ENCODE peak calls at places on chromosomes 6 and 20, in five cellular contexts. One of them, this sample, is unnamed.

GRCh38 chr20:36154696-36155628 is at the start of gene EPB41L1:
- DNase-seq in gastrocnemius medialis: no peak
- DNase-seq in brain microvascular endothelial cell: no peak
- DNase-seq in astrocyte of the spinal cord: peak; percentile 5
- DNase-seq in right lobe of liver: no peak
- DNase-seq in this sample: no peak

GRCh38 chr20:13221673-13222318 is 722 bp downstream of the ISM1 start:
- DNase-seq in gastrocnemius medialis: no peak
- DNase-seq in brain microvascular endothelial cell: peak; percentile 37
- DNase-seq in astrocyte of the spinal cord: peak; percentile 63
- DNase-seq in right lobe of liver: peak; percentile 71
- DNase-seq in this sample: peak; percentile 50

GRCh38 chr6:43927525-43928210 is 157.7 kb downstream of the VEGFA start:
- DNase-seq in brain microvascular endothelial cell: no peak
- DNase-seq in right lobe of liver: no peak
- DNase-seq in gastrocnemius medialis: no peak
- DNase-seq in astrocyte of the spinal cord: no peak
- DNase-seq in this sample: no peak

GRCh38 chr20:62875419-62876355 is 14.1 kb upstream of the TCFL5 start:
- DNase-seq in brain microvascular endothelial cell: peak; percentile 81
- DNase-seq in gastrocnemius medialis: peak; percentile 47
- DNase-seq in right lobe of liver: peak; percentile 80
- DNase-seq in astrocyte of the spinal cord: peak; percentile 56
- DNase-seq in this sample: peak; percentile 86

GRCh38 chr6:148760143-148760505 is 13.3 kb downstream of the UST start:
- DNase-seq in gastrocnemius medialis: no peak
- DNase-seq in right lobe of liver: no peak
- DNase-seq in brain microvascular endothelial cell: no peak
- DNase-seq in astrocyte of the spinal cord: no peak
- DNase-seq in this sample: no peak

GRCh38 chr6:130560231-130560630 is 194.4 kb downstream of the TMEM200A start:
- DNase-seq in brain microvascular endothelial cell: peak; percentile 43
- DNase-seq in astrocyte of the spinal cord: peak; percentile 54
- DNase-seq in gastrocnemius medialis: no peak
- DNase-seq in right lobe of liver: no peak
- DNase-seq in this sample: peak; percentile 27

GRCh38 chr6:16731503-16732018 is 29.7 kb downstream of the ATXN1 start:
- DNase-seq in gastrocnemius medialis: no peak
- DNase-seq in astrocyte of the spinal cord: no peak
- DNase-seq in right lobe of liver: no peak
- DNase-seq in brain microvascular endothelial cell: no peak
- DNase-seq in this sample: no peak

GRCh38 chr6:33993091-33993490 is 152.8 kb downstream of the GRM4 start:
- DNase-seq in astrocyte of the spinal cord: no peak
- DNase-seq in right lobe of liver: no peak
- DNase-seq in brain microvascular endothelial cell: no peak
- DNase-seq in gastrocnemius medialis: no peak
- DNase-seq in this sample: no peak

GRCh38 chr6:106098383-106099234 is 12.5 kb downstream of the PRDM1 start:
- DNase-seq in brain microvascular endothelial cell: peak; percentile 68
- DNase-seq in astrocyte of the spinal cord: peak; percentile 73
- DNase-seq in gastrocnemius medialis: no peak
- DNase-seq in right lobe of liver: no peak
- DNase-seq in this sample: peak; percentile 86

GRCh38 chr20:31972481-31973386 is 4.8 kb downstream of the XKR7 start:
- DNase-seq in brain microvascular endothelial cell: peak; percentile 11
- DNase-seq in astrocyte of the spinal cord: no peak
- DNase-seq in right lobe of liver: no peak
- DNase-seq in gastrocnemius medialis: no peak
- DNase-seq in this sample: no peak

GRCh38 chr20:37231970-37232620 is 29.5 kb downstream of the GHRH start:
- DNase-seq in astrocyte of the spinal cord: no peak
- DNase-seq in gastrocnemius medialis: no peak
- DNase-seq in brain microvascular endothelial cell: no peak
- DNase-seq in right lobe of liver: no peak
- DNase-seq in this sample: no peak

GRCh38 chr20:1528811-1529210 is 28.7 kb downstream of the SIRPD start:
- DNase-seq in brain microvascular endothelial cell: no peak
- DNase-seq in gastrocnemius medialis: no peak
- DNase-seq in astrocyte of the spinal cord: no peak
- DNase-seq in right lobe of liver: no peak
- DNase-seq in this sample: peak; percentile 36

GRCh38 chr6:90230547-90231240 is 65.9 kb downstream of the BACH2 start:
- DNase-seq in gastrocnemius medialis: no peak
- DNase-seq in right lobe of liver: no peak
- DNase-seq in brain microvascular endothelial cell: no peak
- DNase-seq in astrocyte of the spinal cord: no peak
- DNase-seq in this sample: peak; percentile 7

GRCh38 chr20:19407731-19408130 is 195.3 kb downstream of the SLC24A3 start:
- DNase-seq in gastrocnemius medialis: no peak
- DNase-seq in brain microvascular endothelial cell: no peak
- DNase-seq in astrocyte of the spinal cord: no peak
- DNase-seq in right lobe of liver: no peak
- DNase-seq in this sample: no peak

GRCh38 chr6:28673800-28674671 is 148.4 kb downstream of the GPX5 start:
- DNase-seq in right lobe of liver: no peak
- DNase-seq in gastrocnemius medialis: no peak
- DNase-seq in brain microvascular endothelial cell: peak; percentile 78
- DNase-seq in astrocyte of the spinal cord: peak; percentile 71
- DNase-seq in this sample: peak; percentile 78

GRCh38 chr6:37253608-37254007 is 4.0 kb upstream of the TBC1D22B start:
- DNase-seq in brain microvascular endothelial cell: no peak
- DNase-seq in gastrocnemius medialis: no peak
- DNase-seq in astrocyte of the spinal cord: no peak
- DNase-seq in right lobe of liver: no peak
- DNase-seq in this sample: no peak

GRCh38 chr6:93644611-93645010 is 225.3 kb upstream of the EPHA7 start:
- DNase-seq in gastrocnemius medialis: no peak
- DNase-seq in astrocyte of the spinal cord: peak; percentile 3
- DNase-seq in brain microvascular endothelial cell: no peak
- DNase-seq in right lobe of liver: no peak
- DNase-seq in this sample: no peak

GRCh38 chr6:91376686-91377085 is 789.8 kb upstream of the MAP3K7 start:
- DNase-seq in gastrocnemius medialis: no peak
- DNase-seq in right lobe of liver: no peak
- DNase-seq in astrocyte of the spinal cord: no peak
- DNase-seq in brain microvascular endothelial cell: no peak
- DNase-seq in this sample: no peak

GRCh38 chr6:9334979-9335378 is 899.6 kb upstream of the SLC35B3 start:
- DNase-seq in brain microvascular endothelial cell: no peak
- DNase-seq in right lobe of liver: no peak
- DNase-seq in gastrocnemius medialis: no peak
- DNase-seq in astrocyte of the spinal cord: no peak
- DNase-seq in this sample: no peak

GRCh38 chr6:100296810-100297544 is 167.7 kb downstream of the SIM1 start:
- DNase-seq in gastrocnemius medialis: no peak
- DNase-seq in right lobe of liver: no peak
- DNase-seq in astrocyte of the spinal cord: peak; percentile 82
- DNase-seq in brain microvascular endothelial cell: peak; percentile 67
- DNase-seq in this sample: peak; percentile 93

GRCh38 chr6:142570221-142570671 is 268.4 kb downstream of the ADGRG6 start:
- DNase-seq in gastrocnemius medialis: no peak
- DNase-seq in astrocyte of the spinal cord: peak; percentile 74
- DNase-seq in right lobe of liver: peak; percentile 27
- DNase-seq in brain microvascular endothelial cell: peak; percentile 65
- DNase-seq in this sample: peak; percentile 30

GRCh38 chr6:32198345-32198696 is 5.9 kb upstream of the GPSM3 start:
- DNase-seq in brain microvascular endothelial cell: no peak
- DNase-seq in right lobe of liver: no peak
- DNase-seq in gastrocnemius medialis: no peak
- DNase-seq in astrocyte of the spinal cord: no peak
- DNase-seq in this sample: no peak

GRCh38 chr20:18773566-18773965 is 40.0 kb upstream of the SCP2D1 start:
- DNase-seq in brain microvascular endothelial cell: no peak
- DNase-seq in gastrocnemius medialis: no peak
- DNase-seq in astrocyte of the spinal cord: no peak
- DNase-seq in right lobe of liver: no peak
- DNase-seq in this sample: no peak

GRCh38 chr6:16669227-16669626 is 92.0 kb downstream of the ATXN1 start:
- DNase-seq in right lobe of liver: no peak
- DNase-seq in brain microvascular endothelial cell: peak; percentile 56
- DNase-seq in gastrocnemius medialis: no peak
- DNase-seq in astrocyte of the spinal cord: peak; percentile 86
- DNase-seq in this sample: peak; percentile 91

GRCh38 chr6:144351741-144352140 is 66.6 kb downstream of the UTRN start:
- DNase-seq in right lobe of liver: no peak
- DNase-seq in brain microvascular endothelial cell: no peak
- DNase-seq in gastrocnemius medialis: peak; percentile 28
- DNase-seq in astrocyte of the spinal cord: peak; percentile 24
- DNase-seq in this sample: peak; percentile 33

GRCh38 chr6:144678844-144679243 is 393.7 kb downstream of the UTRN start:
- DNase-seq in gastrocnemius medialis: no peak
- DNase-seq in astrocyte of the spinal cord: peak; percentile 40
- DNase-seq in right lobe of liver: no peak
- DNase-seq in brain microvascular endothelial cell: no peak
- DNase-seq in this sample: peak; percentile 80

GRCh38 chr20:24309596-24309995 is 159.8 kb upstream of the SYNDIG1 start:
- DNase-seq in gastrocnemius medialis: no peak
- DNase-seq in astrocyte of the spinal cord: no peak
- DNase-seq in right lobe of liver: no peak
- DNase-seq in brain microvascular endothelial cell: peak; percentile 8
- DNase-seq in this sample: peak; percentile 1

GRCh38 chr6:53382421-53382820 is 33.7 kb upstream of the ELOVL5 start:
- DNase-seq in brain microvascular endothelial cell: no peak
- DNase-seq in right lobe of liver: no peak
- DNase-seq in astrocyte of the spinal cord: no peak
- DNase-seq in gastrocnemius medialis: no peak
- DNase-seq in this sample: no peak

GRCh38 chr6:146100776-146101175 is 71.9 kb downstream of the GRM1 start:
- DNase-seq in astrocyte of the spinal cord: no peak
- DNase-seq in right lobe of liver: no peak
- DNase-seq in brain microvascular endothelial cell: no peak
- DNase-seq in gastrocnemius medialis: no peak
- DNase-seq in this sample: no peak

GRCh38 chr6:151773382-151773781 is 34.1 kb upstream of the ESR1 start:
- DNase-seq in gastrocnemius medialis: no peak
- DNase-seq in brain microvascular endothelial cell: no peak
- DNase-seq in astrocyte of the spinal cord: no peak
- DNase-seq in right lobe of liver: no peak
- DNase-seq in this sample: peak; percentile 10

GRCh38 chr6:49849121-49849907 is 17.0 kb downstream of the CRISP1 start:
- DNase-seq in astrocyte of the spinal cord: peak; percentile 62
- DNase-seq in brain microvascular endothelial cell: peak; percentile 9
- DNase-seq in gastrocnemius medialis: no peak
- DNase-seq in right lobe of liver: no peak
- DNase-seq in this sample: peak; percentile 59

GRCh38 chr20:64230461-64231145 is 24.9 kb upstream of the PCMTD2 start:
- DNase-seq in brain microvascular endothelial cell: no peak
- DNase-seq in astrocyte of the spinal cord: no peak
- DNase-seq in gastrocnemius medialis: no peak
- DNase-seq in right lobe of liver: peak; percentile 6
- DNase-seq in this sample: no peak

GRCh38 chr6:55290736-55291135 is 36.5 kb upstream of the GFRAL start:
- DNase-seq in gastrocnemius medialis: no peak
- DNase-seq in brain microvascular endothelial cell: no peak
- DNase-seq in astrocyte of the spinal cord: no peak
- DNase-seq in right lobe of liver: no peak
- DNase-seq in this sample: no peak

DNA sequence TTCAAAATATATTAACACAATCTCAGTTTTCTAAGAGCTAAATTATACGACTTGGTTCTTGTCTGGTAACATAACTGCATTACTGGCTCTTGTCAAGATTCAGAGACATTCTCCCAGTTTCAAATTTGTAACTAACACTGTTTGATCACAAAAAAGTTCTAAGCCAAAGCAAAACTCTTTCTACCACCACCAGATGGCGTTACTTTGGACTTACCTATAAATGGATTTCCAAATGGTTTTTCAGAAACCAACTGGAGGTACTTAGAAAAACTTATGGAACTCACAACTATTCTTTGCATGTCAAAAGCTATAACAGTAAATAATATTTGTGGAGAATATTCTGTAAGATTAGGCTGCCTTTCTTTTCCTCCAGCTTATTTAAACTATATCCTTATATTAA is 34.2 kb upstream of the GFRAL start:
- DNase-seq in right lobe of liver: no peak
- DNase-seq in astrocyte of the spinal cord: peak; percentile 5
- DNase-seq in gastrocnemius medialis: no peak
- DNase-seq in brain microvascular endothelial cell: peak; percentile 7
- DNase-seq in this sample: peak; percentile 22
- TF ChIP-seq CTCF in right lobe of liver: no peak
- TF ChIP-seq CTCF in astrocyte of the spinal cord: peak; percentile 25
- TF ChIP-seq CTCF in gastrocnemius medialis: no peak
- TF ChIP-seq CTCF in brain microvascular endothelial cell: peak; percentile 23
- TF ChIP-seq CTCF in this sample: peak; percentile 45

DNA sequence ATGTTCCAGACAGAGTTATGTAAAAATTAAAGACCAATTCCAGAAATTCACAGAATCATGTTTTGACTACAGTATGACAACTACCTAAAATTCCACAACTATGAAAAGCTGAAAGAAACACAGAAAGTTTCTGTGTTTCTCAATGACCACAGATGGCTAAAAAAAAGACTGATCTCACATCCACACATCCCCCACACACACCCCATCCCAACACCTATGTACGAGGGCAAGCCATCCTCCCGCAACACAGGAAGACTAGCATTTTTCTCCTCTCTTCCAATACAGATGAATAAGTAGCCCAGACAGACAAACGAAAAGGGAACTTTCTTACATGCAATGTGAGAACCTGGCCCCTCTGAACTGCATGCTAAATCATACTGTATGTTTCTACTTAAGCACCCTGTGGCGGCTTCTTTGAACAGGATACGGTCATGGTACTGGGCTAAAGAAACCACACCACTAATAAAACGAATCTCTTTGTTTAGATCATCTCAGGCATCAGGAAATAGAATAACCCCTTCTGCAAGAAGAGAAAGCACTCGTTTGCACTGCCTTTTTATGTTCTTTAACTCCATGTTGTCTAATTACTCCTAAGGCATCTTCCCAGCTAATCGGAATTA is 116.2 kb downstream of the GMDS start:
- DNase-seq in right lobe of liver: no peak
- DNase-seq in astrocyte of the spinal cord: peak; percentile 34
- DNase-seq in gastrocnemius medialis: no peak
- DNase-seq in brain microvascular endothelial cell: no peak
- DNase-seq in this sample: no peak
- H3K4me3 ChIP-seq in right lobe of liver: no peak overlapping the region
- H3K4me3 ChIP-seq in astrocyte of the spinal cord: no peak overlapping the region
- H3K4me3 ChIP-seq in gastrocnemius medialis: no peak overlapping the region
- H3K4me3 ChIP-seq in brain microvascular endothelial cell: no peak overlapping the region
- H3K4me3 ChIP-seq in this sample: no peak overlapping the region

GRCh38 chr6:30397697-30398096 is 52.7 kb downstream of the RPP21 start:
- DNase-seq in right lobe of liver: no peak
- DNase-seq in astrocyte of the spinal cord: no peak
- DNase-seq in gastrocnemius medialis: no peak
- DNase-seq in brain microvascular endothelial cell: no peak
- DNase-seq in this sample: no peak
- TF ChIP-seq CTCF in right lobe of liver: no peak
- TF ChIP-seq CTCF in astrocyte of the spinal cord: no peak
- TF ChIP-seq CTCF in gastrocnemius medialis: no peak
- TF ChIP-seq CTCF in brain microvascular endothelial cell: no peak
- TF ChIP-seq CTCF in this sample: no peak

DNA sequence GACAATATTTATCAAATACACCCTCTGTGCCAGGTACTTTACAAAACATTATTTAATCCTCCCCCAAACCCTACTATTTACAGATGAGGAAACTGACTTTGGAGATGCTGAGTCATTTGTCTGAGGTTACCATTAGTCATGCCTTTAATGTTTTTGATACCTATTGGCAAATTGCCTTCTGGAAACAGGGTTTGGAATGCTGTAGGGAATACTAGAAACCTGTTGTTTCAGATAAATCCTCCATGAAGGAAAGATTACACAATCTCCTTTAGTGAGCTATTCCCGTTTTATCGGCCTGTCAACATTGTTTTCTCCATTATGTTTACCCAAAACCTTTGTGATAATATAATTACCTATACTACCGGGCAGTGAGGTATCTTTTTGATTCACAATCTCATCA is 93.6 kb upstream of the ADGRF1 start:
- DNase-seq in right lobe of liver: no peak
- DNase-seq in astrocyte of the spinal cord: peak; percentile 91
- DNase-seq in brain microvascular endothelial cell: peak; percentile 76
- DNase-seq in gastrocnemius medialis: no peak
- DNase-seq in this sample: peak; percentile 97
- H3K4me3 ChIP-seq in right lobe of liver: no peak overlapping the region
- H3K4me3 ChIP-seq in astrocyte of the spinal cord: no peak overlapping the region
- H3K4me3 ChIP-seq in brain microvascular endothelial cell: no peak overlapping the region
- H3K4me3 ChIP-seq in gastrocnemius medialis: no peak overlapping the region
- H3K4me3 ChIP-seq in this sample: no peak overlapping the region

This sample was measured in fibroblast of mammary gland.